ENCODE peak calls at places on chromosomes 7 and 10, in nine cellular contexts. V is NCI-H510A treated with DMSO at 0.1 percent for 48 hours; F is CD8-positive, alpha-beta T cell; N is GOT3; H is islet precursor cell; T is astrocyte; D is fibroblast of lung; O is prostate gland; X is esophagus squamous epithelium. K is an unnamed sample.
A peak's percentile ranks its signal among the peaks of the same experiment; 100 is the strongest.

GRCh38 chr7:129958643-129959479 is 6.1 kb upstream of the UBE2H start:
- DNase-seq in D (peak; percentile 75), F (no peak), N (no peak), O (peak; percentile 21), T (peak; percentile 71), X (no peak), H (peak; percentile 97), V (no peak), K (no peak)

GRCh38 chr7:135012229-135012628 is 25.9 kb downstream of the AGBL3 start:
- DNase-seq in O (no peak), D (no peak), X (no peak), V (no peak), F (no peak), T (no peak), N (no peak), H (no peak), K (no peak)

GRCh38 chr7:95658676-95659075 is 62.4 kb upstream of the PDK4 start:
- DNase-seq in D (no peak), T (no peak), O (no peak), X (no peak), F (no peak), V (no peak), N (no peak), H (no peak), K (no peak)

GRCh38 chr10:4241724-4242345 is 456.8 kb upstream of the KLF6 start:
- DNase-seq in T (peak; percentile 100), N (no peak), D (peak; percentile 100), V (no peak), F (no peak), H (peak; percentile 95), X (no peak), O (no peak), K (no peak)

GRCh38 chr7:152462995-152463713 is 27.4 kb upstream of the KMT2C start:
- DNase-seq in F (no peak), X (no peak), H (no peak), T (peak; percentile 61), O (no peak), D (peak; percentile 75), V (peak; percentile 88), N (no peak), K (no peak)

GRCh38 chr7:74306737-74307469 is 17.7 kb downstream of the CLIP2 start:
- DNase-seq in D (peak; percentile 64), O (peak; percentile 16), X (no peak), H (peak; percentile 68), N (no peak), T (peak; percentile 75), V (no peak), F (no peak), K (no peak)

GRCh38 chr10:101080933-101081546 is 19.3 kb downstream of the KAZALD1 start:
- DNase-seq in V (no peak), F (no peak), O (no peak), D (peak; percentile 39), N (no peak), T (no peak), X (no peak), H (no peak), K (no peak)

GRCh38 chr10:119409906-119410305 is 132.6 kb downstream of the RGS10 start:
- DNase-seq in X (no peak), O (no peak), T (no peak), F (no peak), V (no peak), D (peak; percentile 98), H (no peak), N (no peak), K (no peak)

GRCh38 chr10:24331457-24331856 is 122.5 kb downstream of the KIAA1217 start:
- DNase-seq in V (no peak), X (no peak), T (peak; percentile 70), O (peak; percentile 91), N (no peak), H (no peak), F (no peak), D (peak; percentile 55), K (no peak)

GRCh38 chr10:10850227-10850626 is 167.4 kb upstream of the CELF2 start:
- DNase-seq in T (no peak), V (no peak), F (no peak), N (no peak), X (no peak), D (no peak), O (no peak), H (no peak), K (no peak)

GRCh38 chr7:123594813-123595241 is 6.8 kb upstream of the ASB15 start:
- DNase-seq in X (no peak), T (no peak), O (no peak), N (no peak), D (no peak), V (peak; percentile 57), F (no peak), H (peak; percentile 86), K (no peak)

GRCh38 chr7:4602905-4603842 is 78.9 kb upstream of the FOXK1 start:
- DNase-seq in N (no peak), T (no peak), V (no peak), F (no peak), H (no peak), X (no peak), D (no peak), O (no peak), K (no peak)

GRCh38 chr10:6301482-6302083 is 98.9 kb downstream of the PFKFB3 start:
- DNase-seq in H (no peak), T (peak; percentile 21), F (no peak), N (no peak), V (no peak), O (no peak), D (no peak), X (no peak), K (no peak)

K was measured in CD8-positive, alpha-beta memory T cell.